ENCODE peak calls at places on chromosomes 11 and 22, in four cellular contexts. O is HepG2, J is K562, Y is GM12878. S is an unnamed sample.

GRCh38 chr11:33059331-33060007 is 20.1 kb downstream of the TCP11L1 start:
- DNase-seq in O (no peak), J (no peak), Y (no peak), S (no peak)

GRCh38 chr11:75826463-75827220 is 11.6 kb downstream of the UVRAG start:
- DNase-seq in O (no peak), J (no peak), Y (no peak), S (peak; percentile 47)

GRCh38 chr22:38704568-38705234 is 1.0 kb upstream of the GTPBP1 start:
- DNase-seq in O (peak; percentile 44), J (peak; percentile 34), Y (no peak), S (no peak)

GRCh38 chr11:79439893-79440450 is 858 bp downstream of the TENM4 start:
- DNase-seq in O (no peak), J (no peak), Y (no peak), S (peak; percentile 65)

GRCh38 chr11:119491753-119492455 is 68.9 kb upstream of the THY1 start:
- DNase-seq in O (no peak), J (no peak), Y (no peak), S (peak; percentile 62)

GRCh38 chr11:103537904-103538502 is 428.8 kb downstream of the DYNC2H1 start:
- DNase-seq in O (no peak), J (peak; percentile 1), Y (no peak), S (peak; percentile 66)

GRCh38 chr22:40036591-40037225 is 42.0 kb downstream of the FAM83F start:
- DNase-seq in O (peak; percentile 64), J (peak; percentile 81), Y (no peak), S (peak; percentile 88)

GRCh38 chr11:43632171-43632570 is 48.4 kb upstream of the HSD17B12 start:
- DNase-seq in O (no peak), J (no peak), Y (no peak), S (no peak)

GRCh38 chr11:130868865-130869264 is 47.4 kb downstream of the SNX19 start:
- DNase-seq in O (no peak), J (no peak), Y (no peak), S (no peak)

GRCh38 chr11:67290801-67291200 is 1.7 kb downstream of the ANKRD13D start:
- DNase-seq in O (no peak), J (no peak), Y (no peak), S (no peak)

GRCh38 chr11:78000193-78000592 is 5.7 kb upstream of the INTS4 start:
- DNase-seq in O (peak; percentile 70), J (peak; percentile 81), Y (no peak), S (peak; percentile 92)

GRCh38 chr11:93969925-93970922 is 50.9 kb upstream of the HEPHL1 start:
- DNase-seq in O (no peak), J (no peak), Y (no peak), S (peak; percentile 8)

GRCh38 chr11:69474736-69475135 is 6.7 kb upstream of the LINC01488 start:
- DNase-seq in O (no peak), J (no peak), Y (no peak), S (no peak)

DNA sequence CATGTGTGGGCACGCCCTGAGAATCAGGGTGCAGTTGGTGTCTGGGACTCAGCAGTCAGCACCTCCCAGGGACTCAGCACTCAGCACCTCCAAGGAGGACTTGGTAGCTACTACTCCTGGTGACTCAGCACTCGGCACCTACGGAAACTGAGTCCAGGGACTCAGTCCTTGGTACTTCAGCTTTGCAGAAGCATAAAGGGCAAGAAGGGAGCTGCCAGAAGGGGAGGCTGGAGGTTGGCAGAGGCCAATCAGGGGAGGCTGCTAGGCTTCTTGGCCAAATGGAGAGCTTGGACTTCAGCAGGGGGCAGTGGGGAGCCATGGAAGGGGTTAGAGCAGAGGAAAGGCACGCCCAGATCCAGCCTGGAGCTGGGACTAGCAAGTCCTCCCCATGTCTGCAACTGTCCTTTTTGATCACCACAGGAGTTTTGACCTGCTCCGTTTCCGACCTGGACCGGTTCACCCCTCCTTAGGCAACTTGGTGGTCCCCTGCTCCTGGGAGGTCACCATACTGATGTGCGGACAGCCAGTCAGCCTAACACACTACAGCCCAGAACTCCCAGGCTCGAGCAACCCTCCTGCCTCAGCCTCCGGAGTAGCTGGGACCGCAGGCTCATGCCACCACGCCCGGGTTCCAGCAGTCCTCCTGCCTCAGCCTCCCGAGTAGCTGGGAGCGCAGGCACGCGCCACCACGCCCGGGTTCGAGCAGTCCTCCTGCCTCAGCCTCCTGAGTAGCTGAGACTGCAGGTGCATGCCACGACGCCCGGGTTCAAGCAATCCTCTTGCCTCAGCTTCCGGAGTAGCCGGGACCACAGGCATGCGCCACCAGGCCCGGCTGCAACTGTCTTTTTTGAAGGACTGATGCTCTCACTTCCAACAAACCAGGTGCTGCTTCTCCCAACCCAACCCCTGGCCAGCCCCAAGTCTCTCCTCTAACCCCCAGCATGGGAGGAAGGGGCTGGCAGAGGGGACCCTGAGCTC is 1.5 kb downstream of the ANO9 start:
- DNase-seq in O (peak; percentile 32), J (peak; percentile 72), Y (no peak), S (no peak)
- TF ChIP-seq CREB1 in O (no peak), J (no peak), Y (no peak), S (no peak)

DNA sequence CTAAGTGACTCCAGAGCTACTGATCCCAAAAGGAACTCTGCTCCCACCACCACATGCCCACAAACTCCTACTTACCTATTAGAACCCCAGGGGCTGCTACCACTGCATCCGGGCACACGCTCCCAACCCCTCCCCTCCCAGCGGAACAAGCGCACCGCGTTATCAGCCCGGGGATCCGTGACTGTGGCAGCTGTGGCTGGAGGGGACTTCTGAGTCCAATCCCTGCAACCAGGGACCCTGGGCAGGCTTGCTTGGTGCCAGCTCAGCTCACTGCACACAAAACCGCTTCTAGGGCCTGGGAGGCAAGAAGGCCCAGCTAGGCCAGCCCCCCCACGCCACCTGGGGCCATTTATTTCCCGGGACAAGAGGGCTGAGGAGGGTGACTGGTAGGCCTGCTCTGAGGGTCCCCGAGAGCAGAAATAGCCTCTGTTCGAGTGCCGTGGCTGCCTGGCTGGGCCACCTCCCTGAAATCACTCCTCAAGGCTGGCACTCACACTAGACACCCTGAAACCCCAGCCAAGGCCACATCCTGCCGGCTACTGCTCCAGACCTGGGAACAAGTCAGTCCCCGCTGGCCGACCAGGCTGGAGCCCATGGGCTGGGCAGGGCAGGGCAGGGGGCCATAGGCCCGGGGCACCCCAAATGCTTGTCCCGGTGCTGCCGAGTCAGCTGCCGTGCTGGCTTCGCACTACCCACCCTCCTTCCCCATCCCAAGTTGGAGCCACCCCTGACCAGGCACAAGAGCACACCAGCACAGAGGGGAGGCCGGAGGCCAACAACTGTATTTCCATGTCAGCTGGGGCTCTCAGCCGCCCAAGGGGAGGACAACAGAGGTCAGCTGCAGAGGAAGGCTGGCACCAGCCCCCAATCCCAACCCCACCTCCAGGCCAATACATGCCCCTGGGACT is 1.9 kb upstream of the IFITM10 start:
- DNase-seq in O (no peak), J (no peak), Y (no peak), S (no peak)
- H3K36me3 ChIP-seq in O (peaks cover 18% of the 10 kb centered on the region), J (peaks cover 10% of the 10 kb centered on the region), Y (no peaks in the 10 kb centered on the region), S (no peaks in the 10 kb centered on the region)

DNA sequence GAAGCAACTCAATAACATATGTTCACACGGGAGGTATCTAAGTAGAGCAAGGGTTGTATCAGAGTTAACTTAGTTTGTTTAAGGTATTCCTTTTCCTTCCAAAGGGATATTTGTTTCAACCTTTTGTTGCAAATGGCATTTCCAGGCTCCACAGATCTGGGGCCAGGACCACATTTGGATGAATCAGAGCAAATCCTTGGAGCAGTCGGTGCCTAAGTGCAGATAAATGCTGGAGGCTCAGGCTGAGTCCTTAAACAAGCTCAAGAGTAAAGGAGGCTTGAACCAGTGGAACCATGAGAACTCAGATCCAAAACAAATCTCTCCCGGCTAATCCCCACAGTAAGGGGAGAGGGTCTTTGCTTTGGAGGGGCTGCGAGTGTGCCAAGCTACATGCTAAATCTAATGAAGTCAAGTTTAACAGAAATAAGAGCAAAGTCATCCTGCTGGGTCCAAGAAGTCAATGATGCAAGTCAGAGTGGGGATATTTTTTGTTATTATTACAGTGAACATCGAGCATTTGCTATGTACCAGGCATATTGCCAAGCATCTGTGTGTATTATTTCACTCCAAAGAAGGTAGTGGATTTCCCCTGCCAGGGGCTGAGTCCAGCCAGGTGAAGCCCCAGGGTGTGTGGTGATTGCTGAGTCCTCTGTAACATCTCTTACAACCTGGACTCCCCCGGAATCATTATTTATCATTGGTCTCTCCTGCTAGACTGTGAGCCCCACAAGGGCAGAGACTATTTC is 548.8 kb downstream of the MIAT start:
- DNase-seq in O (no peak), J (no peak), Y (no peak), S (no peak)
- TF ChIP-seq CREB1 in O (no peak), J (no peak), Y (no peak), S (no peak)

GRCh38 chr22:37626144-37626543 is 13.3 kb upstream of the SH3BP1 start:
- DNase-seq in O (no peak), J (no peak), Y (no peak), S (no peak)
- H3K36me3 ChIP-seq in O (peaks cover 4% of the 10 kb centered on the region), J (peaks cover 51% of the 10 kb centered on the region), Y (peaks cover 15% of the 10 kb centered on the region), S (no peaks in the 10 kb centered on the region)

DNA sequence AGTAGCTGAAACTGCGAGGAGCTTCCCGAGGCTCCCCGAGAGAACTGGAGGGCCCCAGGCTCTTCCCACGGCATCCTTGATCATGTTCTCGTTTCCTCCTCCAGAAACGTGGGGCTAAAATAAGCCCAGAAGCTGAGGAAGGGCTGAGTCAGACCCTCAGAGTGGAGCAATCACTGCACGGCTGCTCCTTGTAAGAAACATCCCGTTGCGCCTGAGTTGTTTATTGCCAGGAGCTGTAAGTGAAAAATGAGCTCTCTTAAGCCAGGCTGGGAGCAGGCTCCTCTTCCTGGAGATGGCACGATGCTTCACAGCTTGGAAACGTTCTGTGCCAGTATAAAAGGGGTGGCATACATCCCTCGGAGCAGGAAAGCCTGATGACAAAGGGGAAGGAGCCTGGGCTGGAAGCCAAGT is 47.3 kb upstream of the SYN3 start:
- DNase-seq in O (no peak), J (no peak), Y (no peak), S (no peak)
- TF ChIP-seq CREB1 in O (no peak), J (no peak), Y (no peak), S (no peak)

DNA sequence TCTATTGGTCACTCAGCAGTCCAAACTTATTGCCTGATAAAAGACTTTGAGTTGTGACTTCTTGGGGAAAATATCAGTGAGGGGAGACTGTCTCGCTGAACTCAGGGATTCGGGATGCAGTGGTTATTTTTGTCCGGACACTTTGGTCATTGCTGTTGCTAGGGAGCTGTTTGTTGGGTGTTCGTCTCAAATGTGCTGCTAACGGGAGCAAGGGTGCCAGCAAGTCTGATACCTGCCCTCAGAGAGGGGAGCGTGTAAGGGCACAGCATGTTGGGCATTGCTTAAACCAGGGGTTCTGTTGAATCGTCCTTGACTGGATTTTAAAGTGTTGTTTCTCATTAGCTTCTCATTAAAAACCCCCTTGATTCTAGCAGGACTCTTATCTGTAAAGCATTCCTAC is 49.2 kb upstream of the SLC25A18 start:
- DNase-seq in O (no peak), J (no peak), Y (no peak), S (no peak)
- H3K36me3 ChIP-seq in O (no peaks in the 10 kb centered on the region), J (no peaks in the 10 kb centered on the region), Y (no peaks in the 10 kb centered on the region), S (peaks cover 10% of the 10 kb centered on the region)

DNA sequence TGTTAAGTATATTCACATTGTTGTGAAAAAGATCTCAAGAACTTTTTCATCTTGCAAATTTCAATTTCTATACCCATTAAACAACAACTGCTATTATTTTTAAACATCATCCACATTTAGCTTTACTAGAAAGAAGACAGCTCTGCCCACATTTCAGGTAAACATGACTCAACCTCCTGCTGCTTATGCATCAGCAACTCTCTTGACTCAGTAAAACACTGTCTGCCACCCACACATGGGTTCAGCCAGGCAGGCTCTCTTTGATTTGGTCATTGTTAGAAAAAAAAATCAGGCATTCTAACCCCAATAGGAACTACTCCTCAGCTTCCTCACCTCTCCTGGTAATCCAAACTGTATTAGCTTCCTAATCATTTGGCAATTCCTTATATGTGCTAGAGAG is 5.1 kb upstream of the ENDOD1 start:
- DNase-seq in O (no peak), J (peak; percentile 44), Y (no peak), S (no peak)
- TF ChIP-seq CREB1 in O (no peak), J (no peak), Y (peak; percentile 61), S (no peak)

DNA sequence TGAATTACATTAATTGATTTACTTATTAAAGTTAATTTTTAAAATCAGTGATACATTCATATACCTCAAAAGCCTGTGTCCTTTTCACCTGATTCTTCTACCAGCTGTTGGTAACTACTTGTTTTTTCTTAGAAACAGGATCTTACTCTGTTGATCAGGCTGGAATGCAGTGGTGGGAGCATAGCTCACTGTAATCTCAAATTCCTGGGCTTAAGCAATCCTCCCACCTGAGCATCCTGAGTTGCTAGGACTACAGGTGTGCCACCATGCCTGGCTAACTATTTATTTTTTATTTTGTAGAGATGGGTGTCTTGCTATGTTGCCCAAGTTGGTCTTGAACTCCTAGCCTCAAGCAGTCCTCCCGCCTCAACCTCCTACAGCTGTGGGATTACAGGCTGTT is 4.7 kb downstream of the TRIM44 start:
- DNase-seq in O (peak; percentile 9), J (no peak), Y (no peak), S (no peak)
- H3K36me3 ChIP-seq in O (no peaks in the 10 kb centered on the region), J (peaks cover 12% of the 10 kb centered on the region), Y (no peaks in the 10 kb centered on the region), S (peaks cover 6% of the 10 kb centered on the region)